ENCODE peak calls at places on chromosomes 12 and 14, in nine cellular contexts. O, V, L, U, N, Q, R, I and Z are unnamed samples.

GRCh38 chr12:38977132-38977531 is 71.7 kb upstream of the CPNE8 start:
- DNase-seq in O (no peak), I (no peak), L (no peak), U (no peak), V (no peak), N (no peak), Q (no peak), R (no peak), Z (no peak)

GRCh38 chr12:40959041-40959440 is 229.1 kb upstream of the PDZRN4 start:
- DNase-seq in I (no peak), V (no peak), L (no peak), Q (no peak), O (no peak), U (no peak), R (peak), N (peak), Z (no peak)

GRCh38 chr12:67766370-67766769 is 117.8 kb downstream of the DYRK2 start:
- DNase-seq in V (no peak), R (peak), U (no peak), O (no peak), I (no peak), N (peak), L (no peak), Q (peak), Z (no peak)

GRCh38 chr12:51160814-51161459 is 12.0 kb downstream of the TFCP2 start:
- DNase-seq in O (no peak), R (no peak), L (no peak), V (no peak), U (no peak), N (no peak), Q (no peak), I (no peak), Z (no peak)

GRCh38 chr12:13008741-13009380 is 8.8 kb upstream of the HEBP1 start:
- DNase-seq in Q (no peak), N (peak), V (no peak), L (no peak), R (no peak), U (no peak), I (no peak), O (no peak), Z (no peak)

GRCh38 chr12:103908877-103909276 is 21.3 kb upstream of the HSP90B1 start:
- DNase-seq in O (no peak), Q (no peak), I (no peak), V (no peak), U (no peak), N (peak), R (no peak), L (no peak), Z (no peak)

GRCh38 chr12:56157201-56158028 is 744 bp upstream of the MYL6 start:
- DNase-seq in U (peak), L (peak), V (peak), Q (peak), R (peak), O (peak), N (peak), I (peak), Z (peak)

GRCh38 chr12:45388545-45388944 is 172.7 kb downstream of the ANO6 start:
- DNase-seq in R (peak), L (no peak), O (no peak), Q (no peak), U (peak), N (peak), V (peak), I (no peak), Z (no peak)

GRCh38 chr14:64663174-64663573 is 41.0 kb upstream of the PLEKHG3 start:
- DNase-seq in I (no peak), L (no peak), N (peak), O (no peak), U (no peak), Q (peak), V (no peak), R (peak), Z (no peak)

GRCh38 chr14:27528328-27528727 is 930.5 kb upstream of the NOVA1 start:
- DNase-seq in I (no peak), Q (no peak), V (no peak), L (no peak), N (no peak), R (no peak), O (no peak), U (no peak), Z (no peak)

GRCh38 chr12:6644257-6644596 is 3.0 kb downstream of the ACRBP start:
- DNase-seq in O (no peak), R (no peak), I (no peak), N (no peak), L (no peak), Q (no peak), V (peak), U (no peak), Z (no peak)

GRCh38 chr14:36254020-36254614 is 66.3 kb downstream of the MBIP start:
- DNase-seq in U (no peak), N (peak), Q (no peak), O (no peak), L (no peak), R (peak), V (no peak), I (no peak), Z (no peak)

GRCh38 chr12:11727133-11727664 is 77.7 kb downstream of the ETV6 start:
- DNase-seq in Q (no peak), I (no peak), O (no peak), V (peak), R (no peak), N (no peak), U (no peak), L (peak), Z (peak)

GRCh38 chr14:71651228-71651627 is 281.0 kb upstream of the RGS6 start:
- DNase-seq in R (peak), O (no peak), U (no peak), Q (no peak), V (no peak), I (no peak), L (no peak), N (peak), Z (no peak)

GRCh38 chr14:74908861-74909341 is 14.2 kb downstream of the RPS6KL1 start:
- DNase-seq in U (no peak), Q (no peak), I (no peak), O (no peak), L (no peak), N (no peak), V (no peak), R (no peak), Z (no peak)

GRCh38 chr14:106506901-106507305 is 980.5 kb downstream of the TMEM121 start:
- DNase-seq in U (no peak), L (no peak), R (no peak), N (no peak), I (no peak), O (no peak), V (no peak), Q (no peak), Z (no peak)

GRCh38 chr12:51923506-51924365 is 16.4 kb downstream of the ACVRL1 start:
- DNase-seq in Q (no peak), R (no peak), O (peak), N (no peak), V (peak), L (peak), U (no peak), I (peak), Z (peak)

GRCh38 chr12:57165741-57166140 is 18.3 kb upstream of the LRP1-AS start:
- DNase-seq in L (no peak), U (no peak), N (no peak), R (peak), V (no peak), O (no peak), I (no peak), Q (peak), Z (peak)

GRCh38 chr12:69936214-69936731 is 111.2 kb downstream of the MYRFL start:
- DNase-seq in V (no peak), I (no peak), O (no peak), R (peak), Q (peak), N (no peak), U (no peak), L (no peak), Z (no peak)

GRCh38 chr12:27382126-27382795 is 49.6 kb downstream of the BMAL2 start:
- DNase-seq in N (no peak), Q (no peak), U (no peak), O (no peak), R (no peak), V (no peak), L (no peak), I (no peak), Z (no peak)

GRCh38 chr14:51442513-51443175 is 202.6 kb downstream of the TMX1 start:
- DNase-seq in Q (peak), L (no peak), O (no peak), U (peak), I (no peak), N (peak), V (no peak), R (peak), Z (no peak)

GRCh38 chr12:90572778-90573177 is 382.2 kb downstream of the CCER1 start:
- DNase-seq in L (no peak), V (no peak), U (no peak), N (no peak), Q (no peak), R (no peak), O (no peak), I (no peak), Z (no peak)

GRCh38 chr12:97148941-97149559 is 242.0 kb downstream of the NEDD1 start:
- DNase-seq in L (peak), N (peak), O (no peak), I (peak), R (peak), V (peak), U (no peak), Q (no peak), Z (peak)
- TF ChIP-seq CTCF in L (peak), N (peak), O (no peak), I (peak), R (peak), V (peak), U (no peak), Q (peak), Z (peak)

GRCh38 chr12:109707470-109707821 is 6.2 kb upstream of the FAM222A start:
- DNase-seq in R (no peak), Q (no peak), U (no peak), L (no peak), O (no peak), N (no peak), V (no peak), I (no peak), Z (no peak)

GRCh38 chr12:109709401-109710278 is 4.0 kb upstream of the FAM222A start:
- DNase-seq in O (no peak), U (no peak), V (no peak), Q (no peak), I (no peak), N (no peak), R (peak), L (no peak), Z (no peak)

GRCh38 chr12:109706747-109707469 is 6.7 kb upstream of the FAM222A start:
- DNase-seq in L (no peak), V (no peak), Q (no peak), O (no peak), I (no peak), R (no peak), N (no peak), U (no peak), Z (no peak)

GRCh38 chr12:109710279-109710746 is 3.3 kb upstream of the FAM222A start:
- DNase-seq in R (no peak), U (no peak), Q (no peak), L (no peak), O (no peak), N (no peak), V (no peak), I (no peak), Z (no peak)

DNA sequence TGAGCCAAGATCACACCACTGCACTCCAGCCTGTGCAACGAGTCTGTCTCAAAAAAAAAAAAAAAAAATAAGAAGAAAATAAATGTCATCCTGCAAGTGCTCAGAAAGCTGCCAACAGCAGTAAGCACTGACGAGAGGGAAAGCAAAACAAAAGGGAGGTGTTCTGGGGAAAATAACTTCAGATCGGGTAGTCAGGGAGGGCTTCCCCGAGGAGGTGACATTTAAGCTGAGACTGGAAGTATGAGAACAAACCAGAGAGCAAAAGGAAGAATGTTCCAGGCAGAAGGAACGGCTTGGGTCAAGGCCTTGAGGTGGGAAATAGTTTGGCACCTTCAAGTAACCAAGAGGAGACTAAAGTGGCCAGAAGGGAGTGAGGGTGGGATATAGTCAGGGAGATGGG is 4.7 kb upstream of the FAM222A start:
- DNase-seq in R (no peak), O (no peak), L (no peak), V (no peak), U (no peak), N (no peak), I (no peak), Q (no peak), Z (no peak)
- H3K27ac ChIP-seq in R (no peak), O (no peak), L (no peak), V (no peak), U (no peak), N (no peak), I (peak), Q (no peak), Z (no peak)

GRCh38 chr14:97185186-97185585 is 388.0 kb downstream of the VRK1 start:
- DNase-seq in V (peak), Q (no peak), L (no peak), N (no peak), O (no peak), U (no peak), R (no peak), I (no peak), Z (no peak)
- TF ChIP-seq CTCF in V (peak), Q (no peak), L (no peak), N (no peak), O (no peak), U (no peak), R (no peak), I (no peak), Z (no peak)

GRCh38 chr12:20044836-20045235 is 323.5 kb upstream of the PDE3A start:
- DNase-seq in N (peak), R (no peak), U (no peak), L (no peak), O (no peak), I (no peak), V (no peak), Q (no peak), Z (no peak)
- H3K27ac ChIP-seq in N (no peak), R (no peak), U (no peak), L (no peak), O (peak), I (peak), V (no peak), Q (no peak), Z (no peak)

GRCh38 chr12:31250179-31250578 is 75.8 kb downstream of the SINHCAF start:
- DNase-seq in V (peak), R (no peak), U (no peak), N (no peak), O (no peak), L (no peak), I (no peak), Q (no peak), Z (no peak)

GRCh38 chr12:31248815-31249214 is 77.1 kb downstream of the SINHCAF start:
- DNase-seq in R (no peak), U (no peak), N (no peak), Q (no peak), V (no peak), O (no peak), I (no peak), L (no peak), Z (no peak)

GRCh38 chr12:31246470-31246850 is 79.5 kb downstream of the SINHCAF start:
- DNase-seq in O (no peak), Q (peak), N (no peak), V (no peak), I (no peak), U (no peak), L (no peak), R (peak), Z (no peak)

DNA sequence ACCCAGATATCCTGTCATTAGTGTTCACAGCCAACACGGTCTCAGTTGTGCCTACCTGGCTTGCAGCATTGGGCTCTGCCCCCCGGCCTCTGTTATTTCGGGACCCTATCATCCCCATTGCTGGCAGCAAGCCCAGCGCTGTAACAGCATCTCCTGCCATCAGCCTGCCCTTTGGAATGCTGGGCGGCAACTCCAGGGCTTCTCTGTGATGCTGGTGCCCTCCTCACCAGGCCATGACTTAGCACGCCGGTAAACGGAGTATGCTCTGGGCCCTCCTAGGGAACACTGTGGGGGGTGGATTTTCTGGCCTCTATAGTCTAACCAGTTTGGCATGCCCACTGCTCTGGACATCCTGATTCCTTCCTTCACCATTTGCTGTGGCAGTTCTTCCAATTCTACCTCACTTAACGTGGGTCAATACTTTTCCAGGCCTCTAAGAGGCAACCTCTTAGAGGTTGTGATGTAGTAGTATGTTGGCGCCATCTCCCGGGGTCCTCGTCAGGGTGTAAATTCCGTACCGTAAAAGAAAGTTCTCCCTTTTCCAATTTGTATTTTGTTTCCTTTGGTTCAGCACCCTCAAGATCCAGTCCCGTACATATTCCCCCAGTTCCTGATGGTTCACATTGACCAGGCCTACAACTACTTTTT is 80.0 kb downstream of the SINHCAF start:
- DNase-seq in N (no peak), R (no peak), Q (no peak), O (no peak), I (no peak), V (peak), L (no peak), U (no peak), Z (no peak)
- TF ChIP-seq CTCF in N (peak), R (peak), Q (no peak), O (no peak), I (no peak), V (peak), L (no peak), U (no peak), Z (peak)

DNA sequence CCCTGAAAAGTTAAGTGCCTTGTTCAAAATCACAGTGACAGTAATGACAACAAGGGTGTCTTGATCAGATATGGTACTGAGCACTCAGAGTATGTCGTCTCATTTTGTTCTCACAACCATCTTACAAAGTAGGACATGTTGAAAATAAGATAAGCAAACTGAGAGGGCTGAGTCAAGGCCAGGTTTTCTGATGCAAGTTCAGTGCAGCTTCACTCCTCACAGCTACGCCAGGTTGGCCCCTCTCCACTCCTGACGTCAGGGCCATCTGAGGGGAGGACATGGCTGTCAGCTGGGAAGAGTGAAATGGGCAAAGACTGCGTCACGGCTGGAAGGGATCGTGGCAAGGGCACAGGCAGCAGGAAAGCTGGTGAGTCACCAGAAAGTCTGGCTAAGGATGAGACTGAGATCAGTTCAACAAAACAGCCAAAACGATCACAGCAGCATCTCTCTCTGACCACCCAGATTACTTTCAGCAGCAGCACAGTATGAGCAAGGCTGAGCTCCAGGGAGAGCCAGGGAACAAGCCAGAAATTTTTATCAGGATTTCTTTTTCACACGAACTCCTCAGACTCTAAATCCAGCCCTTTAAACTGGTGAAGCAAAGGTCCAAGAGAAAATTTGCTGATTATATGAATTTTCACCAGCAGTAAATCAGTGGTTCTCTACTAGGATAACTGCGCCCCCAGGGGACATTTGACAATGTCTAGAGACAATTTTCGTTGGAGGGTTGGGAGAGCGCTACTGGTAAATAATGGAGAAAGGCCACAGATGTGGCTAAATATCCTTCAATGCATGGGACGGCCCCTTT is 297.9 kb upstream of the AMIGO2 start:
- DNase-seq in I (peak), O (peak), L (peak), N (peak), Q (no peak), V (no peak), R (peak), U (peak), Z (peak)
- H3K27ac ChIP-seq in I (peak), O (peak), L (no peak), N (peak), Q (no peak), V (no peak), R (no peak), U (peak), Z (peak)

GRCh38 chr14:56552615-56553014 is 27.0 kb upstream of the TMEM260 start:
- DNase-seq in I (no peak), Q (no peak), L (no peak), O (no peak), U (no peak), R (no peak), N (no peak), V (no peak), Z (no peak)

GRCh38 chr14:56554301-56554700 is 25.3 kb upstream of the TMEM260 start:
- DNase-seq in N (no peak), Q (no peak), L (no peak), U (no peak), R (no peak), O (no peak), V (no peak), I (no peak), Z (no peak)

GRCh38 chr14:56561586-56561985 is 18.0 kb upstream of the TMEM260 start:
- DNase-seq in Q (no peak), L (no peak), R (no peak), I (no peak), O (no peak), U (no peak), V (no peak), N (no peak), Z (no peak)

GRCh38 chr14:56555921-56556570 is 23.6 kb upstream of the TMEM260 start:
- DNase-seq in U (no peak), Q (peak), L (no peak), N (peak), I (no peak), V (peak), O (no peak), R (peak), Z (no peak)
- TF ChIP-seq CTCF in U (peak), Q (peak), L (peak), N (peak), I (peak), V (peak), O (no peak), R (peak), Z (no peak)